ENCODE peak calls at places on chromosomes 7 and 10, in four cellular contexts. H is K562, K is endothelial cell of umbilical vein, M is GM12878. J is an unnamed sample.

GRCh38 chr7:105639677-105640493 is 58.6 kb upstream of the EFCAB10 start:
- DNase-seq in M (no peak), K (no peak), H (no peak), J (no peak)

GRCh38 chr10:18615618-18616017 is 35.8 kb downstream of the NSUN6 start:
- DNase-seq in M (no peak), H (no peak), K (no peak), J (no peak)

GRCh38 chr10:1638889-1639418 is 98.4 kb downstream of the ADARB2 start:
- DNase-seq in H (no peak), M (no peak), K (no peak), J (no peak)

GRCh38 chr10:27745719-27746363 is at the start of gene MKX:
- DNase-seq in M (no peak), K (peak), H (no peak), J (peak)

GRCh38 chr7:50851891-50852290 is 69.2 kb upstream of the GRB10 start:
- DNase-seq in K (no peak), H (no peak), M (no peak), J (no peak)

GRCh38 chr10:21260793-21261149 is 264.7 kb downstream of the SKIDA1 start:
- DNase-seq in M (no peak), H (no peak), K (no peak), J (no peak)

GRCh38 chr10:132979491-132980425 is 37.4 kb upstream of the CFAP46 start:
- DNase-seq in K (no peak), M (no peak), H (no peak), J (no peak)

GRCh38 chr7:9719303-9719702 is 1254.4 kb upstream of the PHF14 start:
- DNase-seq in M (no peak), K (no peak), H (no peak), J (no peak)

GRCh38 chr10:117373848-117374505 is 1.3 kb downstream of the PDZD8 start:
- DNase-seq in K (peak), M (no peak), H (peak), J (peak)

GRCh38 chr7:124908258-124908657 is 21.4 kb downstream of the POT1 start:
- DNase-seq in M (no peak), H (no peak), K (no peak), J (peak)

GRCh38 chr10:6124666-6125065 is 35.8 kb downstream of the RBM17 start:
- DNase-seq in H (no peak), M (no peak), K (no peak), J (no peak)

GRCh38 chr10:59181668-59182067 is 5.2 kb downstream of the PHYHIPL start:
- DNase-seq in H (peak), K (peak), M (peak), J (peak)

GRCh38 chr7:127704211-127704610 is 52.2 kb downstream of the SND1 start:
- DNase-seq in K (no peak), M (no peak), H (no peak), J (no peak)

GRCh38 chr10:12902135-12902572 is 99.4 kb downstream of the CCDC3 start:
- DNase-seq in H (peak), K (peak), M (peak), J (peak)

GRCh38 chr10:70461397-70462348 is 16.9 kb upstream of the PALD1 start:
- DNase-seq in H (peak), M (no peak), K (peak), J (peak)

GRCh38 chr7:105678811-105679495 is 97.7 kb upstream of the EFCAB10 start:
- DNase-seq in M (no peak), H (no peak), K (peak), J (peak)

GRCh38 chr7:119931230-119931824 is 341.6 kb upstream of the KCND2 start:
- DNase-seq in K (no peak), H (peak), M (no peak), J (no peak)

GRCh38 chr7:119936876-119937275 is 336.1 kb upstream of the KCND2 start:
- DNase-seq in M (no peak), K (no peak), H (no peak), J (no peak)

GRCh38 chr7:119929891-119930290 is 343.1 kb upstream of the KCND2 start:
- DNase-seq in H (no peak), M (no peak), K (no peak), J (no peak)

GRCh38 chr7:119937745-119938144 is 335.2 kb upstream of the KCND2 start:
- DNase-seq in M (no peak), K (no peak), H (no peak), J (no peak)

GRCh38 chr7:119935418-119936025 is 337.5 kb upstream of the KCND2 start:
- DNase-seq in H (no peak), K (peak), M (no peak), J (peak)
- TF ChIP-seq FOS in H (no peak), K (no peak), M (no peak), J (no peak)

GRCh38 chr10:93993782-93994668 is at the start of gene PLCE1:
- DNase-seq in K (no peak), H (peak), M (no peak), J (peak)
- TF ChIP-seq FOS in K (no peak), H (no peak), M (no peak), J (no peak)

GRCh38 chr7:1920886-1921285 is 250.8 kb downstream of the ELFN1 start:
- DNase-seq in H (no peak), K (no peak), M (no peak), J (no peak)
- TF ChIP-seq FOS in H (no peak), K (no peak), M (no peak), J (no peak)

DNA sequence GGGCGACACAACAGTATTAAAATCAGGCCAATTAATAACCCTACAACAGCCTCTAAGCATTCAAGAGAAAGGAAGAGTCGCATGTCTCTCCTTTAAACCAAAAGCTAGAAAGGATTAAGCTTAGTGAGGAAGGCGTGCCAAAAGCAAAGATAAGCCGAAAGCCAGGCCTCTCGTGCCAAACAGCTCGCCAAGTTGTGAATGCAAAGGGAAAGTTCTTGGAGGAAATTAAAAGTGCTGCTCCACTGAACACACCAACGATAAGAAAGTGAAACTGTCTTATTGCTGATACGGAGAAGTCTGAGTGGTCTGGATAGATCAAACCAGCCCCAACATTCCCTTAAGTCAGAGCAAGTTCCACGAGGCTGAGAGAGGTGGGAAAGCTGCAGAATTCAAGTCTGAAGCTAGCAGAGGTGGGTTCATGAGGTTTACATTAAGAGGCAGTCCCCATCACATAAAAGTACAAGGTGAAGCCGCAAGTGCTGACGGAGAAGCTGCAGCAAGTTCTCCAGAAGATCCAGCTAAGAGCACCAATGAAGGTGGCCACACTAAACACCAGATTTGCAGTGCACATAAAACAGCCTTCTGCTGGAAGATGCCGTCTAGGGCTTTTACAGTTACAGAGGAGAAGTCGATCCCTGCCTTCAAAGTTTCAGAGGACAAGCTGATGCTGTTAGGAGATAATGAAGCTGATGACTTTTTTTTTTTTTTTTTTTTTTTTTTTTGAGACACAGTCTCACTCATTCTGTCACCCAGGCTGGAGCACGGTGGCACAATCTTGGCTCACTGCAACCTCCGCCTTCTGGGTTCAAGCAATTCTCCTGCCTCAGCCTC is 194.7 kb downstream of the MAD1L1 start:
- DNase-seq in K (peak), M (peak), H (no peak), J (peak)
- TF ChIP-seq FOS in K (no peak), M (no peak), H (no peak), J (no peak)

DNA sequence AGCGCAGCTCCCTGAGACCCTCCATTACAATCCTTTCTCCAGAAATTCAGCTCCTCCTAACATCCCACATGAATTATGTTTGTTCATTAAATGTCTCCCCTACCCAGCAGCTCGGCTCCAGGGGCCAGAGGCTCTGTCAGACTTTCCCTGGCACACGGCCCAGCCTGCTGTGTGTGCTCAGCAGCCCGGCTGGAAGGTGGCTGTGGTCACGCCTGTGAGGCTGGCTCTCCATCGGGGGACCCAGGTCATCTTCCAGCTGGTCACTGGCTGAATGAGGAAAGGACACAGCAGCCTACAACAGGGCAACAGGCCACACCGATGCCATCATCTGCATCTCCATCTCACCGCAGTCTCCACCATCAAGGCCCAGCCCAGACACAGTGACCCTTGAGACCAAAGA is 219.8 kb downstream of the MAD1L1 start:
- DNase-seq in M (no peak), K (no peak), H (no peak), J (peak)
- TF ChIP-seq FOS in M (no peak), K (no peak), H (no peak), J (no peak)

DNA sequence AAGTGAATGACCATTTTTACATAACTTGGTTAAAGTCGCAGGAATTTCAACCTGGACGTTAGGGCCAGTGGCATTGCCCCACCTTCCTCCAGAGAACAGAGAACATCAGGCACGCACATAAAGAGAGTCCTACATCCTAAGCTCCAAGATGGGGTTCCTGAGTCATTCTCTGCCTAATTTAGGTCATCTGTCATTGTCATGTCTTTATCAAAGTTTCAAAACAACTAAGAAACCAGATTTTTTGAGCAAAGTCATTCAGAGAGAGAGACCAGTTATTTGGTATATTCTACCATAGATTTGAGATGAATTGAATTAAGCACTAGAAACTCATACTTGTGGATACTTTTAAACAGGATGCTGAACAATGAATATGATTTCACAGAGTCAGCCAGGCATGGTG is 241.6 kb downstream of the CALN1 start:
- DNase-seq in H (no peak), K (no peak), M (no peak), J (no peak)
- TF ChIP-seq FOS in H (no peak), K (no peak), M (no peak), J (no peak)

GRCh38 chr7:111867348-111867931 is 305.1 kb upstream of the IMMP2L start:
- DNase-seq in H (no peak), K (no peak), M (no peak), J (no peak)
- TF ChIP-seq FOS in H (no peak), K (no peak), M (no peak), J (no peak)